ENCODE peak calls at places on chromosomes 1 and 21, in eight cellular contexts. One of them, this sample, is unnamed.

GRCh38 chr1:54488831-54489626 is 59.0 kb upstream of the ACOT11 start:
- DNase-seq in ELF-1: peak
- DNase-seq in fibroblast of the aortic adventitia: peak
- DNase-seq in stimulated activated CD4-positive, alpha-beta T cell treated with anti-CD3 and anti-CD28 coated beads, Interleukin-4, amount 100 ng/mL, for 1 hour: peak
- DNase-seq in A549: peak
- DNase-seq in GM13977: peak
- DNase-seq in Ammon's horn: peak
- DNase-seq in ecto neural progenitor cell: peak
- DNase-seq in this sample: peak

GRCh38 chr1:70142120-70142519 is 63.3 kb downstream of the LRRC40 start:
- DNase-seq in A549: no peak
- DNase-seq in fibroblast of the aortic adventitia: peak
- DNase-seq in ELF-1: no peak
- DNase-seq in stimulated activated CD4-positive, alpha-beta T cell treated with anti-CD3 and anti-CD28 coated beads, Interleukin-4, amount 100 ng/mL, for 1 hour: no peak
- DNase-seq in ecto neural progenitor cell: no peak
- DNase-seq in GM13977: no peak
- DNase-seq in Ammon's horn: peak
- DNase-seq in this sample: no peak

GRCh38 chr1:70387507-70387906 is 23.6 kb upstream of the CTH start:
- DNase-seq in ecto neural progenitor cell: no peak
- DNase-seq in fibroblast of the aortic adventitia: no peak
- DNase-seq in GM13977: no peak
- DNase-seq in A549: no peak
- DNase-seq in ELF-1: no peak
- DNase-seq in Ammon's horn: no peak
- DNase-seq in stimulated activated CD4-positive, alpha-beta T cell treated with anti-CD3 and anti-CD28 coated beads, Interleukin-4, amount 100 ng/mL, for 1 hour: no peak
- DNase-seq in this sample: no peak

GRCh38 chr21:35204125-35204524 is 155.0 kb upstream of the RUNX1 start:
- DNase-seq in stimulated activated CD4-positive, alpha-beta T cell treated with anti-CD3 and anti-CD28 coated beads, Interleukin-4, amount 100 ng/mL, for 1 hour: no peak
- DNase-seq in ELF-1: no peak
- DNase-seq in A549: no peak
- DNase-seq in ecto neural progenitor cell: no peak
- DNase-seq in fibroblast of the aortic adventitia: no peak
- DNase-seq in GM13977: no peak
- DNase-seq in Ammon's horn: no peak
- DNase-seq in this sample: no peak

GRCh38 chr1:211920141-211920572 is 89.6 kb upstream of the LPGAT1 start:
- DNase-seq in ELF-1: no peak
- DNase-seq in fibroblast of the aortic adventitia: peak
- DNase-seq in stimulated activated CD4-positive, alpha-beta T cell treated with anti-CD3 and anti-CD28 coated beads, Interleukin-4, amount 100 ng/mL, for 1 hour: no peak
- DNase-seq in Ammon's horn: no peak
- DNase-seq in GM13977: no peak
- DNase-seq in A549: peak
- DNase-seq in ecto neural progenitor cell: no peak
- DNase-seq in this sample: no peak

GRCh38 chr1:111538343-111539035 is 35.1 kb upstream of the ADORA3 start:
- DNase-seq in ecto neural progenitor cell: no peak
- DNase-seq in A549: no peak
- DNase-seq in fibroblast of the aortic adventitia: peak
- DNase-seq in ELF-1: no peak
- DNase-seq in GM13977: no peak
- DNase-seq in stimulated activated CD4-positive, alpha-beta T cell treated with anti-CD3 and anti-CD28 coated beads, Interleukin-4, amount 100 ng/mL, for 1 hour: no peak
- DNase-seq in Ammon's horn: no peak
- DNase-seq in this sample: no peak

GRCh38 chr1:16189921-16190499 is 22.4 kb downstream of the ARHGEF19 start:
- DNase-seq in Ammon's horn: peak
- DNase-seq in GM13977: no peak
- DNase-seq in fibroblast of the aortic adventitia: no peak
- DNase-seq in A549: no peak
- DNase-seq in ELF-1: no peak
- DNase-seq in stimulated activated CD4-positive, alpha-beta T cell treated with anti-CD3 and anti-CD28 coated beads, Interleukin-4, amount 100 ng/mL, for 1 hour: no peak
- DNase-seq in ecto neural progenitor cell: peak
- DNase-seq in this sample: no peak

GRCh38 chr1:210252621-210253041 is 20.0 kb downstream of the SERTAD4 start:
- DNase-seq in fibroblast of the aortic adventitia: no peak
- DNase-seq in Ammon's horn: no peak
- DNase-seq in A549: no peak
- DNase-seq in GM13977: no peak
- DNase-seq in ELF-1: peak
- DNase-seq in ecto neural progenitor cell: peak
- DNase-seq in stimulated activated CD4-positive, alpha-beta T cell treated with anti-CD3 and anti-CD28 coated beads, Interleukin-4, amount 100 ng/mL, for 1 hour: peak
- DNase-seq in this sample: no peak

GRCh38 chr21:45064618-45065399 is 9.6 kb upstream of the ADARB1 start:
- DNase-seq in GM13977: no peak
- DNase-seq in stimulated activated CD4-positive, alpha-beta T cell treated with anti-CD3 and anti-CD28 coated beads, Interleukin-4, amount 100 ng/mL, for 1 hour: no peak
- DNase-seq in Ammon's horn: no peak
- DNase-seq in A549: no peak
- DNase-seq in ELF-1: no peak
- DNase-seq in fibroblast of the aortic adventitia: no peak
- DNase-seq in ecto neural progenitor cell: no peak
- DNase-seq in this sample: no peak

GRCh38 chr1:63323866-63324778 is 1.8 kb downstream of the FOXD3 start:
- DNase-seq in Ammon's horn: no peak
- DNase-seq in GM13977: no peak
- DNase-seq in fibroblast of the aortic adventitia: no peak
- DNase-seq in ecto neural progenitor cell: peak
- DNase-seq in A549: no peak
- DNase-seq in stimulated activated CD4-positive, alpha-beta T cell treated with anti-CD3 and anti-CD28 coated beads, Interleukin-4, amount 100 ng/mL, for 1 hour: no peak
- DNase-seq in ELF-1: peak
- DNase-seq in this sample: no peak

GRCh38 chr1:66542811-66543767 is 9.1 kb downstream of the SGIP1 start:
- DNase-seq in Ammon's horn: peak
- DNase-seq in GM13977: no peak
- DNase-seq in ecto neural progenitor cell: no peak
- DNase-seq in A549: no peak
- DNase-seq in fibroblast of the aortic adventitia: peak
- DNase-seq in stimulated activated CD4-positive, alpha-beta T cell treated with anti-CD3 and anti-CD28 coated beads, Interleukin-4, amount 100 ng/mL, for 1 hour: no peak
- DNase-seq in ELF-1: no peak
- DNase-seq in this sample: no peak

This sample was measured in activated CD4-positive, CD25-positive, alpha-beta regulatory T cell treated with anti-CD3 and anti-CD28 coated beads, Interleukin-2, amount 50 U/mL, for 16 hours.